ENCODE peak calls at places on chromosomes 3 and 15, in six cellular contexts. H, M, G, S, A and X are unnamed samples.

GRCh38 chr15:73352082-73352481 is 16.7 kb downstream of the HCN4 start:
- DNase-seq in G (no peak), M (no peak), A (no peak), H (no peak), S (no peak), X (no peak)

GRCh38 chr3:49715611-49716121 is 3.8 kb downstream of the AMIGO3 start:
- DNase-seq in H (no peak), G (no peak), A (no peak), M (no peak), S (no peak), X (no peak)

GRCh38 chr3:51538115-51538458 is 432 bp upstream of the RAD54L2 start:
- DNase-seq in A (no peak), H (peak), G (peak), M (no peak), S (no peak), X (no peak)

GRCh38 chr3:111610189-111610588 is 15.0 kb upstream of the ZBED2 start:
- DNase-seq in M (no peak), G (no peak), S (no peak), A (no peak), H (no peak), X (no peak)

GRCh38 chr3:38610436-38610835 is 39.1 kb downstream of the SCN5A start:
- DNase-seq in H (no peak), A (no peak), M (no peak), G (no peak), S (no peak), X (no peak)

GRCh38 chr3:185658943-185659342 is 72.8 kb downstream of the SENP2 start:
- DNase-seq in G (no peak), H (no peak), S (no peak), M (no peak), A (no peak), X (no peak)

GRCh38 chr3:125281411-125281810 is 68.9 kb upstream of the SLC12A8 start:
- DNase-seq in A (no peak), G (no peak), M (no peak), S (no peak), H (no peak), X (no peak)

GRCh38 chr3:49017646-49017977 is 768 bp downstream of the DALRD3 start:
- DNase-seq in A (no peak), S (no peak), H (no peak), G (no peak), M (peak), X (no peak)

GRCh38 chr3:64974401-64974800 is 286.6 kb upstream of the ADAMTS9 start:
- DNase-seq in M (no peak), S (no peak), H (no peak), G (no peak), A (no peak), X (no peak)

GRCh38 chr3:45701167-45701867 is 12.1 kb downstream of the SACM1L start:
- DNase-seq in H (no peak), A (no peak), S (no peak), M (no peak), G (no peak), X (no peak)

GRCh38 chr15:75452364-75452967 is 976 bp upstream of the SIN3A start:
- DNase-seq in S (peak), A (peak), G (peak), M (no peak), H (peak), X (peak)

GRCh38 chr3:109731639-109732473 is 394.5 kb upstream of the DPPA4 start:
- DNase-seq in H (peak), M (peak), A (peak), G (peak), S (peak), X (peak)

GRCh38 chr3:195040094-195040493 is 230.9 kb downstream of the XXYLT1 start:
- DNase-seq in S (no peak), G (no peak), H (peak), A (no peak), M (no peak), X (no peak)

GRCh38 chr3:97232635-97233034 is 418.2 kb downstream of the EPHA6 start:
- DNase-seq in S (no peak), G (no peak), M (no peak), A (peak), H (no peak), X (no peak)

GRCh38 chr3:42473083-42473932 is 29.1 kb upstream of the VIPR1 start:
- DNase-seq in S (peak), G (no peak), A (peak), H (no peak), M (no peak), X (no peak)

GRCh38 chr3:182115328-182116045 is 403.8 kb downstream of the SOX2 start:
- DNase-seq in A (no peak), S (no peak), H (no peak), G (no peak), M (no peak), X (no peak)

GRCh38 chr3:174440350-174440716 is 418.8 kb upstream of the NAALADL2 start:
- DNase-seq in A (no peak), G (no peak), S (peak), M (no peak), H (peak), X (no peak)

GRCh38 chr15:64779630-64780029 is 4.2 kb upstream of the RBPMS2 start:
- DNase-seq in A (no peak), M (no peak), S (no peak), G (no peak), H (no peak), X (no peak)

GRCh38 chr15:89515477-89515876 is 19.1 kb upstream of the RHCG start:
- DNase-seq in G (no peak), M (no peak), H (no peak), S (no peak), A (no peak), X (no peak)

GRCh38 chr3:130933801-130934345 is 40.0 kb downstream of the ATP2C1 start:
- DNase-seq in A (no peak), S (peak), H (no peak), M (no peak), G (no peak), X (no peak)

GRCh38 chr3:99658274-99658673 is 19.9 kb downstream of the COL8A1 start:
- DNase-seq in G (no peak), H (no peak), S (no peak), A (no peak), M (no peak), X (no peak)

GRCh38 chr15:57231559-57231958 is 144.7 kb upstream of the CGNL1 start:
- DNase-seq in S (no peak), H (no peak), A (no peak), G (no peak), M (no peak), X (no peak)

GRCh38 chr3:170942011-170942410 is 33.6 kb upstream of the EIF5A2 start:
- DNase-seq in S (no peak), M (no peak), A (no peak), G (no peak), H (no peak), X (no peak)

GRCh38 chr15:65476942-65477341 is 40.5 kb downstream of the DPP8 start:
- DNase-seq in A (no peak), S (peak), M (no peak), H (no peak), G (no peak), X (no peak)

GRCh38 chr15:57732526-57733331 is 26.2 kb downstream of the POLR2M start:
- DNase-seq in M (peak), S (peak), G (peak), H (peak), A (peak), X (no peak)

GRCh38 chr3:194196876-194197275 is 60.9 kb downstream of the HES1 start:
- DNase-seq in M (no peak), G (no peak), H (no peak), S (no peak), A (no peak), X (no peak)

GRCh38 chr3:127053026-127053425 is 70.1 kb downstream of the PLXNA1 start:
- DNase-seq in S (no peak), M (no peak), H (no peak), A (no peak), G (no peak), X (no peak)

GRCh38 chr3:124174910-124175874 is 183.3 kb upstream of the ROPN1 start:
- DNase-seq in H (no peak), S (no peak), A (no peak), G (no peak), M (no peak), X (no peak)

GRCh38 chr3:57226156-57226555 is 1.4 kb upstream of the APPL1 start:
- DNase-seq in A (no peak), M (no peak), H (no peak), S (no peak), G (no peak), X (no peak)

GRCh38 chr3:37709946-37710345 is 151.7 kb upstream of the CTDSPL start:
- DNase-seq in A (no peak), G (no peak), H (no peak), M (no peak), S (no peak), X (no peak)

GRCh38 chr15:101604124-101604874 is 47.9 kb downstream of the TM2D3 start:
- DNase-seq in S (no peak), G (no peak), H (no peak), A (no peak), M (no peak), X (no peak)

GRCh38 chr15:78052545-78052944 is 25.0 kb downstream of the TBC1D2B start:
- DNase-seq in H (no peak), A (no peak), S (no peak), M (no peak), G (no peak), X (no peak)

GRCh38 chr3:107523361-107524213 is 825 bp downstream of the BBX start:
- DNase-seq in S (peak), G (no peak), H (peak), A (peak), M (peak), X (peak)

GRCh38 chr3:58421004-58421403 is 12.6 kb downstream of the PDHB start:
- DNase-seq in S (no peak), M (no peak), H (no peak), A (no peak), G (no peak), X (no peak)

GRCh38 chr3:50221051-50221412 is 15.0 kb upstream of the GNAI2 start:
- DNase-seq in M (no peak), H (no peak), A (no peak), G (no peak), S (no peak), X (no peak)

GRCh38 chr15:63178034-63178433 is 11.4 kb upstream of the RAB8B start:
- DNase-seq in H (no peak), S (no peak), G (no peak), A (no peak), M (peak), X (no peak)

GRCh38 chr15:68315495-68316007 is 38.0 kb downstream of the FEM1B start:
- DNase-seq in G (no peak), A (peak), M (no peak), H (peak), S (peak), X (no peak)

GRCh38 chr3:12483364-12483763 is 916 bp upstream of the TSEN2 start:
- DNase-seq in M (no peak), G (no peak), H (no peak), A (no peak), S (peak), X (no peak)

GRCh38 chr3:105598047-105598796 is 231.5 kb downstream of the ALCAM start:
- DNase-seq in A (no peak), M (no peak), G (peak), S (peak), H (no peak), X (peak)

GRCh38 chr15:101410612-101411011 is 78.9 kb downstream of the PCSK6 start:
- DNase-seq in H (no peak), A (peak), S (no peak), G (no peak), M (no peak), X (no peak)

DNA sequence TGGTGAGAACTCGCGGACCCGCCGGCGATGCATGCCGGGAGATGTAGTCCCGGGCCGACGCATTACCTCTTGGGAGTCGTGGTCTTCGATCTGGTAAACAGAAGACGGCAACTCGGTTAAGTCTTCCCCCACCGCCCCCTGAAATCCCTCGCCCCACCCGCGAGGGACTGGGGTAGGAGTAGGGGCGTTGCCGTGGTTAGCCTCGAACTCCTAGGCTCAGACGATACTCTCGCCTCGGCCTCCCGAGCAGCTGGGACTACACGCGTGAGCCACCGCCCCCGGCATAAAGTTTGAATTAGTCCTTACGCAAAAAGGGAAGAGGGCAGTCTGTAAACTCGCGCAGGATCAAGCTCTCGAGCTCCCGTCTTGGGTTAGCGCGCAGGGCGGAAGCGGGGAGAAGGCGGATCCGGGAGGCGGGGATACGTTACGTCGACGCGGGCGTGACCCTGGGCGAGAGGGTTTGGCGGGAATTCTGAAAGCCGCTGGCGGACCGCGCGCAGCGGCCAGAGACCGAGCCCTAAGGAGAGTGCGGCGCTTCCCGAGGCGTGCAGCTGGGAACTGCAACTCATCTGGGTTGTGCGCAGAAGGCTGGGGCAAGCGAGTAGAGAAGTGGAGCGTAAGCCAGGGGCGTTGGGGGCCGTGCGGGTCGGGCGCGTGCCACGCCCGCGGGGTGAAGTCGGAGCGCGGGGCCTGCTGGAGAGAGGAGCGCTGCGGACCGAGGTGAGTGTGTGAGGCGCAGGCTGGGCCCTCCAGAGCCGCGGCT is at the start of gene RAD51:
- DNase-seq in S (peak), M (peak), G (peak), A (peak), H (peak), X (peak)
- TF ChIP-seq POLR2A in S (peak), M (peak), G (peak), A (no peak), H (no peak), X (peak)

GRCh38 chr3:158801200-158801599 is 654 bp upstream of the MFSD1 start:
- DNase-seq in G (no peak), M (no peak), A (no peak), S (no peak), H (no peak), X (no peak)

GRCh38 chr3:158802399-158803023 is 657 bp downstream of the MFSD1 start:
- DNase-seq in H (peak), A (no peak), M (no peak), S (peak), G (no peak), X (no peak)

GRCh38 chr3:158804441-158804840 is 2.6 kb downstream of the MFSD1 start:
- DNase-seq in S (no peak), M (no peak), A (no peak), G (no peak), H (no peak), X (no peak)

DNA sequence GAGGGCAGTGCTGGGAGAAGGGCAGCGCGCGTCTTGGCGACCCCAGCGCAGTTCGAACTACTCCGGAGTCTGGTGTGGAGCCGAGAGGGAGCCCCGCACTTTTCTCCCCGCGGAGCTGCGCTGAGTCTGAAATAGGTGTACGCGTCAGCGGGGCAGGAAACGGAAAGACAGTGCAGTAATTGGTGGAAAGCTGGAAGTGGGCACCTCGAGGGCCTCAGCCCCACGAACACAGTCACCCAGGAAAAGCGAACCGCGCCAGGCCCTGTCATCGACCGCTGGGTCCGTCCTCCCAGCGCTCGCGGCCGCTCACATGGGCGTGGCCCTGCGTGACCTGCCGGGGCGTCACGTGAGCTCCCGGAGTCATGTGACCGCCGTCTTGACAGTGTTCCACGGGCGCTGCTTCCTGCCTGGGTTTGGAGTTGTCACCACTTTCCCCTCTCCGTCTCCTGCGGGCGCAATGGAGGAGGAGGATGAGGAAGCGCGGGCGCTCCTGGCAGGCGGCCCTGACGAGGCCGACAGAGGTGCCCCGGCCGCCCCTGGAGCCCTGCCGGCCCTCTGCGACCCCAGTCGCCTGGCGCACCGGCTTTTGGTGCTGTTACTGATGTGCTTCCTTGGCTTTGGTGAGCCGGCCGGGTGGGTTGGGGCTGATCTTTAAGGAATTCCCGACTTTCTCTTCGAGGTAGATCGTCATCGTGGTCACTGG is at the start of gene MFSD1:
- DNase-seq in H (peak), A (peak), M (peak), S (peak), G (peak), X (peak)
- TF ChIP-seq POLR2A in H (no peak), A (no peak), M (peak), S (peak), G (peak), X (peak)

GRCh38 chr15:67199881-67200763 is 54.3 kb downstream of the AAGAB start:
- DNase-seq in H (no peak), S (peak), A (no peak), G (no peak), M (no peak), X (no peak)

GRCh38 chr15:67199391-67199790 is 55.1 kb downstream of the AAGAB start:
- DNase-seq in G (no peak), M (no peak), A (no peak), H (no peak), S (peak), X (no peak)

GRCh38 chr15:67197364-67197695 is 57.1 kb downstream of the AAGAB start:
- DNase-seq in S (no peak), M (no peak), G (no peak), A (no peak), H (no peak), X (no peak)

GRCh38 chr15:67196672-67197363 is 57.6 kb downstream of the AAGAB start:
- DNase-seq in G (no peak), A (no peak), S (peak), H (no peak), M (no peak), X (peak)

DNA sequence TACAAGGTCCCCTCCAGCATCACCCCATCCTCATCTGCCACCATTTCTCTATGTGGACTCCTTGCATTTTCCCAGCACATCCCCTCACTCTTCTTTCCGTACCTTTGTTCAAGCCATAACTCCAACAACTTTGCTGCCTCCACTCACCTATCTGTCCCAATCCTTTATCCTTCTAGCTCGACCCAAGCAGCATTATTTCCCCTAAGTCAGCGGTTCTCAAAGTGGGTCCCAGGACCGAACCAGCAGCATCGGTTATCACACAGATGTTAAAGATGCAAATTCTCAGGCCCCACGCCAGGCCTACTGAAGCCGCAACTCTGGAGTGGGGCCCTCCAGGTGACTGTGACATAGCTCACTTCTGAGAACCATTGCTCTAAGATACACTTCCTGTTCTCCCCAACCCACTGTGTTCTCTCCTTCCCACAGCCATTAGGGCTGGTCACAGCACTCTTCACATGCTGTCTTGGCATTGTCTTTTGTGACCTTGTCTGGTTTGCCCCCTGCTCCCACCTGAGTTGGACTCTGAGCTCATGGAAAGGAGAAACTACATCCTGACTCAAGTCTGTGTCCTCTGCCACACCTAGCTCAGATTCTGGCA is 56.2 kb downstream of the AAGAB start:
- DNase-seq in G (no peak), H (no peak), S (no peak), A (no peak), M (no peak), X (no peak)
- TF ChIP-seq POLR2A in G (no peak), H (no peak), S (no peak), A (no peak), M (peak), X (no peak)

GRCh38 chr3:179452166-179452544 is 885 bp upstream of the GNB4 start:
- DNase-seq in H (no peak), A (no peak), S (peak), G (no peak), M (no peak), X (peak)

GRCh38 chr3:179450321-179450720 is 949 bp downstream of the GNB4 start:
- DNase-seq in H (no peak), S (peak), G (no peak), A (no peak), M (no peak), X (no peak)

GRCh38 chr3:179450901-179451334 is 352 bp downstream of the GNB4 start:
- DNase-seq in S (peak), G (peak), M (no peak), A (no peak), H (no peak), X (no peak)

GRCh38 chr3:179452872-179453271 is 1.6 kb upstream of the GNB4 start:
- DNase-seq in A (no peak), S (no peak), G (no peak), M (no peak), H (no peak), X (no peak)

DNA sequence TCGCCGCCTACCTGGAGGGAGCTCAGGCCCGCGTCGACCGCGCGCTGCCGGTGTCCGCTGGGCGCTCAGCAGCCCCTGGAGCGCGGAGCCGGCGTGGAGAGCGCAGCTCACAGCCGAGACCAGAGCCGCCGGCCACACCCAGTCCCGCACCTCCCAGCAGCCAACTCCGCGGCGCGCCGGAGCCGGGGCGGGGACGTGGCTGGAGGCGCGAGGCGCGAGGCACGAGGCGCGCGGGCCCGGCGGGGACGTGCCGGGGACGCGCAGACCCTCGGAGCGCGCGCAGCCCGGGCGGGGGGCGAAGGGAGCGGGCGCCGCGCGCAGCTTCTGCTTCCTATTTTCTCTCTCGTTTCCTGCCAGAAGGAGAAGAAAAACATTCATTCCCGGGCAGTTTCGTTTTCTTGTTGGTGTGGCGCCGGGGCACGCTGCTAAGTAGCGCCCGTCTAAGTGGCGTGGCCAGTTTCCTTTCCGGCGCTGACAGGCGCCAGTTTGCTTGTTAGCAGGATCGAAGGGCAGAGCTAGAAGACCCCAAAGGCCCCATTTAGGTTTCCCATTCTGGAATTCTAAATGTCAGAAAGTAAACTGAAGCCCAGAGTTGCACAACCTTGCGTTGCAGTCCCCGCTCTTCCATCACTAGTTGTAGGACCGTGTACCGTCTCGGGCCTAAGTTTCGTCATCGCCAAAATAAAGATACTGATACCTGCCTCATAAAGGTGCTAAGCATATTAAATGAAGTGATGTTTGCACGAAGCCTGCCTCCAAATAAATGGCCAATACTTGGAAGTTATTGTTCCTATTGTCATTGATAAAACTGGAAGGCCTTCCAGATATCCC is at the start of gene GNB4:
- DNase-seq in H (peak), A (peak), G (peak), S (peak), M (peak), X (peak)
- TF ChIP-seq POLR2A in H (no peak), A (no peak), G (peak), S (peak), M (peak), X (peak)